ENCODE peak calls at places on chromosomes 11 and 22, in ten cellular contexts. E is NCI-H524; Z is memory B cell; T is GM23338; N is caudate nucleus; Q is sigmoid colon; J is D341Med; R is RCC 7860; S is pons; X is activated naive CD4-positive, alpha-beta T cell treated with anti-CD3 and anti-CD28 coated beads for 36 hours. K is an unnamed sample.

GRCh38 chr11:2585566-2586090 is 114.2 kb downstream of the KCNQ1OT1 start:
- DNase-seq in J (peak), Q (no peak), Z (no peak), E (no peak), T (no peak), X (no peak), N (no peak), S (no peak), R (no peak), K (no peak)

GRCh38 chr22:39214383-39215069 is 30.3 kb downstream of the PDGFB start:
- DNase-seq in S (no peak), R (peak), N (no peak), J (peak), Z (no peak), T (peak), X (no peak), E (no peak), Q (no peak), K (no peak)

GRCh38 chr11:94793002-94793401 is 24.8 kb downstream of the AMOTL1 start:
- DNase-seq in R (no peak), E (no peak), Z (no peak), T (no peak), X (no peak), N (no peak), J (no peak), S (no peak), Q (no peak), K (no peak)

GRCh38 chr11:3929232-3929631 is 73.8 kb downstream of the STIM1 start:
- DNase-seq in T (no peak), N (no peak), R (no peak), Z (no peak), S (no peak), X (no peak), Q (no peak), J (no peak), E (no peak), K (no peak)

GRCh38 chr11:1049431-1049891 is 12.9 kb upstream of the MUC6 start:
- DNase-seq in Z (no peak), Q (peak), S (no peak), N (no peak), J (no peak), T (no peak), R (no peak), E (peak), X (no peak), K (no peak)

GRCh38 chr11:76448506-76448905 is 3.7 kb downstream of the EMSY start:
- DNase-seq in T (peak), X (no peak), N (no peak), Z (no peak), R (no peak), J (no peak), S (no peak), E (no peak), Q (no peak), K (no peak)

GRCh38 chr11:65262381-65262680 is 569 bp downstream of the POLA2 start:
- DNase-seq in E (no peak), Z (no peak), T (no peak), R (no peak), N (no peak), J (no peak), S (peak), Q (no peak), X (no peak), K (no peak)

GRCh38 chr22:37484115-37485005 is 1.8 kb downstream of the MFNG start:
- DNase-seq in N (peak), Z (peak), S (peak), Q (peak), R (no peak), X (peak), E (peak), T (no peak), J (no peak), K (peak)

GRCh38 chr11:9091044-9091936 is at the start of gene SCUBE2:
- DNase-seq in J (peak), Z (no peak), T (peak), S (no peak), N (no peak), Q (no peak), E (no peak), R (no peak), X (no peak), K (no peak)

GRCh38 chr11:117328414-117329010 is 858 bp downstream of the CEP164 start:
- DNase-seq in T (no peak), Z (no peak), E (no peak), X (peak), Q (peak), J (no peak), S (peak), N (no peak), R (no peak), K (no peak)

GRCh38 chr11:19890308-19890707 is 177.7 kb downstream of the NAV2 start:
- DNase-seq in Z (no peak), E (no peak), T (no peak), S (no peak), Q (no peak), R (peak), N (no peak), J (no peak), X (no peak), K (no peak)

GRCh38 chr11:118290923-118291322 is 13.6 kb upstream of the CD3E start:
- DNase-seq in E (peak), X (peak), Z (no peak), J (no peak), N (no peak), S (peak), R (peak), T (peak), Q (no peak), K (no peak)

GRCh38 chr11:49995559-49995958 is 13.2 kb upstream of the OR4C12 start:
- DNase-seq in X (peak), S (peak), J (peak), Z (no peak), T (peak), E (peak), N (no peak), Q (no peak), R (peak), K (peak)

GRCh38 chr11:7609015-7609414 is 64.3 kb downstream of the CYB5R2 start:
- DNase-seq in J (no peak), T (no peak), X (no peak), Q (no peak), Z (no peak), R (no peak), N (no peak), E (no peak), S (no peak), K (no peak)

GRCh38 chr11:111788051-111788450 is 21.9 kb upstream of the PPP2R1B start:
- DNase-seq in E (no peak), J (no peak), N (no peak), R (no peak), Q (no peak), T (no peak), S (peak), X (no peak), Z (no peak), K (no peak)

K was measured in GM12864.